ENCODE peak calls at places on chromosome 5, in four cellular contexts. One of them, this sample, is unnamed.

GRCh38 chr5:74135033-74135432 is 505.5 kb downstream of the ENC1 start:
- DNase-seq in GM23248: no peak
- DNase-seq in T follicular helper cell: no peak
- DNase-seq in NCI-H524: no peak
- DNase-seq in this sample: no peak

GRCh38 chr5:76104027-76104426 is 20.8 kb downstream of the SV2C start:
- DNase-seq in NCI-H524: no peak
- DNase-seq in GM23248: peak
- DNase-seq in T follicular helper cell: no peak
- DNase-seq in this sample: no peak

GRCh38 chr5:157252741-157253465 is 13.0 kb upstream of the CYFIP2 start:
- DNase-seq in GM23248: peak
- DNase-seq in T follicular helper cell: peak
- DNase-seq in NCI-H524: no peak
- DNase-seq in this sample: peak

GRCh38 chr5:168609806-168610482 is 30.8 kb upstream of the PANK3 start:
- DNase-seq in GM23248: no peak
- DNase-seq in NCI-H524: no peak
- DNase-seq in T follicular helper cell: no peak
- DNase-seq in this sample: no peak

GRCh38 chr5:157761690-157762611 is 18.4 kb downstream of the LSM11 start:
- DNase-seq in T follicular helper cell: peak
- DNase-seq in NCI-H524: no peak
- DNase-seq in GM23248: peak
- DNase-seq in this sample: no peak

GRCh38 chr5:109656829-109657228 is 32.9 kb upstream of the MAN2A1 start:
- DNase-seq in T follicular helper cell: peak
- DNase-seq in GM23248: peak
- DNase-seq in NCI-H524: no peak
- DNase-seq in this sample: peak

GRCh38 chr5:33423018-33423630 is 17.6 kb upstream of the TARS1 start:
- DNase-seq in T follicular helper cell: no peak
- DNase-seq in GM23248: peak
- DNase-seq in NCI-H524: no peak
- DNase-seq in this sample: no peak

GRCh38 chr5:6717687-6718086 is 4.5 kb downstream of the TENT4A start:
- DNase-seq in NCI-H524: no peak
- DNase-seq in T follicular helper cell: no peak
- DNase-seq in GM23248: no peak
- DNase-seq in this sample: no peak

GRCh38 chr5:6470672-6471071 is 22.0 kb downstream of the UBE2QL1 start:
- DNase-seq in NCI-H524: no peak
- DNase-seq in GM23248: no peak
- DNase-seq in T follicular helper cell: no peak
- DNase-seq in this sample: no peak

GRCh38 chr5:131959136-131959535 is 13.7 kb upstream of the MEIKIN start:
- DNase-seq in T follicular helper cell: no peak
- DNase-seq in GM23248: no peak
- DNase-seq in NCI-H524: no peak
- DNase-seq in this sample: no peak

GRCh38 chr5:32233696-32234447 is 59.8 kb upstream of the GOLPH3 start:
- DNase-seq in NCI-H524: no peak
- DNase-seq in GM23248: peak
- DNase-seq in T follicular helper cell: no peak
- DNase-seq in this sample: no peak

GRCh38 chr5:65172486-65173129 is 309.1 kb downstream of the ADAMTS6 start:
- DNase-seq in NCI-H524: no peak
- DNase-seq in T follicular helper cell: no peak
- DNase-seq in GM23248: peak
- DNase-seq in this sample: no peak

GRCh38 chr5:135320718-135321484 is 78.1 kb downstream of the MACROH2A1 start:
- DNase-seq in GM23248: no peak
- DNase-seq in T follicular helper cell: no peak
- DNase-seq in NCI-H524: peak
- DNase-seq in this sample: no peak

GRCh38 chr5:62127098-62127736 is 178.8 kb upstream of the KIF2A start:
- DNase-seq in T follicular helper cell: no peak
- DNase-seq in NCI-H524: peak
- DNase-seq in GM23248: no peak
- DNase-seq in this sample: no peak

GRCh38 chr5:106521701-106522100 is 1149.0 kb downstream of the EFNA5 start:
- DNase-seq in GM23248: peak
- DNase-seq in NCI-H524: no peak
- DNase-seq in T follicular helper cell: no peak
- DNase-seq in this sample: no peak

GRCh38 chr5:172102251-172102870 is 85.7 kb downstream of the STK10 start:
- DNase-seq in NCI-H524: no peak
- DNase-seq in GM23248: no peak
- DNase-seq in T follicular helper cell: no peak
- DNase-seq in this sample: no peak

GRCh38 chr5:146877178-146877681 is 1.3 kb downstream of the PPP2R2B start:
- DNase-seq in GM23248: no peak
- DNase-seq in NCI-H524: no peak
- DNase-seq in T follicular helper cell: no peak
- DNase-seq in this sample: no peak

GRCh38 chr5:79200573-79201183 is 35.3 kb upstream of the JMY start:
- DNase-seq in NCI-H524: peak
- DNase-seq in GM23248: peak
- DNase-seq in T follicular helper cell: no peak
- DNase-seq in this sample: no peak

GRCh38 chr5:74556631-74557595 is 83.6 kb downstream of the ENC1 start:
- DNase-seq in T follicular helper cell: no peak
- DNase-seq in NCI-H524: peak
- DNase-seq in GM23248: peak
- DNase-seq in this sample: no peak

GRCh38 chr5:73160239-73160671 is 12.7 kb upstream of the TMEM174 start:
- DNase-seq in GM23248: no peak
- DNase-seq in T follicular helper cell: peak
- DNase-seq in NCI-H524: no peak
- DNase-seq in this sample: no peak

GRCh38 chr5:148224131-148224742 is 14.1 kb upstream of the MARCOL start:
- DNase-seq in NCI-H524: no peak
- DNase-seq in GM23248: peak
- DNase-seq in T follicular helper cell: no peak
- DNase-seq in this sample: no peak